ENCODE peak calls at places on chromosome X, in five cellular contexts. H is H9, N is IMR-90, D is neuronal stem cell, P is mesendoderm. O is an unnamed sample.

GRCh38 chrX:153864561-153865320 is 21.2 kb downstream of the L1CAM start:
- DNase-seq in H (no peak), N (no peak), D (no peak), P (no peak), O (no peak)

GRCh38 chrX:15989716-15990115 is 133.6 kb upstream of the GRPR start:
- DNase-seq in H (no peak), N (no peak), D (no peak), P (no peak), O (no peak)

GRCh38 chrX:49030283-49030682 is 12.9 kb downstream of the TFE3 start:
- DNase-seq in H (no peak), N (no peak), D (no peak), P (no peak), O (no peak)

GRCh38 chrX:68599256-68600152 is 48.0 kb upstream of the STARD8 start:
- DNase-seq in H (no peak), N (peak; percentile 4), D (no peak), P (no peak), O (peak; percentile 64)

GRCh38 chrX:76428243-76429130 is 977 bp downstream of the MAGEE1 start:
- DNase-seq in H (peak; percentile 44), N (no peak), D (no peak), P (peak; percentile 11), O (no peak)

GRCh38 chrX:55342533-55343501 is 78.1 kb upstream of the PAGE3 start:
- DNase-seq in H (peak; percentile 47), N (no peak), D (no peak), P (peak; percentile 27), O (peak; percentile 4)

GRCh38 chrX:46722742-46723568 is 36.0 kb downstream of the SLC9A7 start:
- DNase-seq in H (no peak), N (peak; percentile 21), D (no peak), P (no peak), O (no peak)

GRCh38 chrX:103550415-103551051 is 31.2 kb upstream of the RAB40A start:
- DNase-seq in H (no peak), N (no peak), D (no peak), P (no peak), O (no peak)

GRCh38 chrX:147838465-147839131 is 73.1 kb upstream of the FMR1 start:
- DNase-seq in H (no peak), N (no peak), D (no peak), P (peak; percentile 21), O (no peak)

GRCh38 chrX:55210931-55211677 is 9.0 kb upstream of the PAGE5 start:
- DNase-seq in H (no peak), N (no peak), D (no peak), P (no peak), O (no peak)

GRCh38 chrX:63657821-63658220 is 127.2 kb downstream of the ARHGEF9 start:
- DNase-seq in H (no peak), N (peak; percentile 78), D (no peak), P (peak; percentile 42), O (peak; percentile 46)

GRCh38 chrX:150542846-150543229 is 25.6 kb upstream of the MTM1 start:
- DNase-seq in H (no peak), N (no peak), D (no peak), P (no peak), O (no peak)

GRCh38 chrX:41723821-41724220 is at the start of gene GPR82:
- DNase-seq in H (no peak), N (no peak), D (no peak), P (no peak), O (no peak)

GRCh38 chrX:154333837-154334271 is 38.3 kb downstream of the TKTL1 start:
- DNase-seq in H (no peak), N (no peak), D (no peak), P (no peak), O (no peak)

GRCh38 chrX:134537179-134537945 is 77.4 kb downstream of the HPRT1 start:
- DNase-seq in H (no peak), N (peak; percentile 72), D (no peak), P (peak; percentile 74), O (peak; percentile 63)

GRCh38 chrX:136204571-136204970 is 46.6 kb downstream of the MAP7D3 start:
- DNase-seq in H (peak; percentile 38), N (peak; percentile 57), D (no peak), P (peak; percentile 64), O (peak; percentile 76)

GRCh38 chrX:133511041-133511440 is 95.8 kb upstream of the GPC4 start:
- DNase-seq in H (no peak), N (peak; percentile 7), D (no peak), P (no peak), O (no peak)

GRCh38 chrX:132404266-132404665 is 84.6 kb downstream of the MBNL3 start:
- DNase-seq in H (no peak), N (no peak), D (no peak), P (no peak), O (peak; percentile 57)

GRCh38 chrX:154546354-154547244 is at the start of gene G6PD:
- DNase-seq in H (peak; percentile 76), N (peak; percentile 35), D (peak; percentile 68), P (peak; percentile 68), O (peak; percentile 51)

GRCh38 chrX:139559383-139560042 is 29.0 kb downstream of the F9 start:
- DNase-seq in H (peak; percentile 39), N (peak; percentile 43), D (peak; percentile 45), P (peak; percentile 75), O (peak; percentile 20)

GRCh38 chrX:153769865-153770605 is 6.0 kb downstream of the PLXNB3 start:
- DNase-seq in H (peak; percentile 22), N (no peak), D (no peak), P (no peak), O (no peak)

GRCh38 chrX:12972239-12972638 is 2.7 kb upstream of the TMSB4X start:
- DNase-seq in H (no peak), N (no peak), D (no peak), P (no peak), O (no peak)
- H3K9ac ChIP-seq in H (no peak overlapping the region), N (no peak overlapping the region), D (no peak overlapping the region), P (no peak overlapping the region), O (no peak overlapping the region)

GRCh38 chrX:129524250-129524850 is 1.1 kb upstream of the SMARCA1 start:
- DNase-seq in H (no peak), N (no peak), D (no peak), P (no peak), O (no peak)

GRCh38 chrX:129520151-129520550 is 3.1 kb downstream of the SMARCA1 start:
- DNase-seq in H (no peak), N (no peak), D (no peak), P (no peak), O (no peak)

GRCh38 chrX:129525162-129525561 is 1.9 kb upstream of the SMARCA1 start:
- DNase-seq in H (no peak), N (no peak), D (no peak), P (no peak), O (no peak)

GRCh38 chrX:129522184-129523059 is 868 bp downstream of the SMARCA1 start:
- DNase-seq in H (peak; percentile 67), N (peak; percentile 54), D (peak; percentile 31), P (peak; percentile 61), O (peak; percentile 3)

DNA sequence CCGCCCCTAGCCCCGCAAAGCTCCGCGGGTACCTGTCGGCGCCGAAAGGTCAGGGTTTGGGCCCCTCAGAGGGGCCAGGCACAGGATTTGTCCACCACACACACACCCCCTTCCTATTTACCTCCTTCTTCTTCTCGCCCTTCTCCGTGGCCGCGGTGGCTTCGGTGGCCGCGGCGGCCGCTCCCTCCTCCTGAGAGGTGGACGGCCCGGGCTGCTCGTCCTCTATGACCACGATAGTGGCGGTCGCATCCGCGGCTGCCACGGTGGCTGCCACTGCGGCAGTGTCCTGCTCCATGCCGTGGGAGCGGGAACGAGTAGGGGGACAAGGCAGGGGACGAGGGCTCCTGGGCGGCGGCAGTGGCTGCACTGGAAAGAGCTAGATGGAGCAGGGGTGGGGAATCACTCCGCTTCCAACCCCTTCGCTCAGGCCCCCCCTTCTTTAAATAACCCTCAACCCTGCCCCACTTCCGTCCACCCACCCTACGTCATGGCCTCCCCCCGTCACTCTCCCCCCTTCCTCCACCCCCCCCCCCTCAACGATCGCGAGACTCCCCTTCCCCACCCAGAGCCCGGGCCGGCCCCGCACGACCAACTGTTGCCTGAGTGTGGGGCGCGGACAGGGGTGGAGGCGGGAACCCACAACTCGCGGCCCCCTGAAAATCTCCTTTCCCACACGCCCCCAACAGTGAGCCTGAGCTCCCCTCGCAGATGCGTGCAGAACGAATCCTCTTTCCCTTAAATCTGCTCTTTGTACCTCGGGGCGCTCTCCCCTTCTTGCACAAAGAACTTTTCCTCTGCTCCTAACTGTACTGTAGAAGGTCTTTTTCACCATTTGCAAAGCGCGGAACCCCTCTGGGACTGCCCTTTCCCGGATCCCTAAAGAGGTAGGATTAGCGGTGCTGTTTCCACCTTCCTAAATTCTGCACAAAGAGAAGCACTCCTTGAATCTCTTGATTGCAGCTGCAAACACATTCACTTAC is at the start of gene SMARCA1:
- DNase-seq in H (peak; percentile 63), N (peak; percentile 63), D (peak; percentile 46), P (peak; percentile 77), O (peak; percentile 23)
- H3K23ac ChIP-seq in H (no peak within 1 kb of the TSS), N (peak within 1 kb of the TSS; percentile 80), D (peak within 1 kb of the TSS; percentile 96), P (no peak within 1 kb of the TSS), O (no peak within 1 kb of the TSS)

GRCh38 chrX:80810365-80810978 is 795 bp upstream of the BRWD3 start:
- DNase-seq in H (no peak), N (no peak), D (no peak), P (peak; percentile 38), O (peak; percentile 35)

GRCh38 chrX:80808854-80809493 is 703 bp downstream of the BRWD3 start:
- DNase-seq in H (peak; percentile 36), N (no peak), D (peak; percentile 14), P (peak; percentile 53), O (peak; percentile 21)

GRCh38 chrX:80806557-80806956 is 3.1 kb downstream of the BRWD3 start:
- DNase-seq in H (no peak), N (no peak), D (no peak), P (no peak), O (no peak)

GRCh38 chrX:80808160-80808735 is 1.4 kb downstream of the BRWD3 start:
- DNase-seq in H (peak; percentile 54), N (peak; percentile 67), D (peak; percentile 51), P (peak; percentile 81), O (peak; percentile 84)

GRCh38 chrX:80807606-80808159 is 2.0 kb downstream of the BRWD3 start:
- DNase-seq in H (no peak), N (no peak), D (no peak), P (no peak), O (no peak)
- H3K9ac ChIP-seq in H (no peak overlapping the region), N (peak overlapping the region; percentile 80), D (no peak overlapping the region), P (peak overlapping the region; percentile 44), O (no peak overlapping the region)

DNA sequence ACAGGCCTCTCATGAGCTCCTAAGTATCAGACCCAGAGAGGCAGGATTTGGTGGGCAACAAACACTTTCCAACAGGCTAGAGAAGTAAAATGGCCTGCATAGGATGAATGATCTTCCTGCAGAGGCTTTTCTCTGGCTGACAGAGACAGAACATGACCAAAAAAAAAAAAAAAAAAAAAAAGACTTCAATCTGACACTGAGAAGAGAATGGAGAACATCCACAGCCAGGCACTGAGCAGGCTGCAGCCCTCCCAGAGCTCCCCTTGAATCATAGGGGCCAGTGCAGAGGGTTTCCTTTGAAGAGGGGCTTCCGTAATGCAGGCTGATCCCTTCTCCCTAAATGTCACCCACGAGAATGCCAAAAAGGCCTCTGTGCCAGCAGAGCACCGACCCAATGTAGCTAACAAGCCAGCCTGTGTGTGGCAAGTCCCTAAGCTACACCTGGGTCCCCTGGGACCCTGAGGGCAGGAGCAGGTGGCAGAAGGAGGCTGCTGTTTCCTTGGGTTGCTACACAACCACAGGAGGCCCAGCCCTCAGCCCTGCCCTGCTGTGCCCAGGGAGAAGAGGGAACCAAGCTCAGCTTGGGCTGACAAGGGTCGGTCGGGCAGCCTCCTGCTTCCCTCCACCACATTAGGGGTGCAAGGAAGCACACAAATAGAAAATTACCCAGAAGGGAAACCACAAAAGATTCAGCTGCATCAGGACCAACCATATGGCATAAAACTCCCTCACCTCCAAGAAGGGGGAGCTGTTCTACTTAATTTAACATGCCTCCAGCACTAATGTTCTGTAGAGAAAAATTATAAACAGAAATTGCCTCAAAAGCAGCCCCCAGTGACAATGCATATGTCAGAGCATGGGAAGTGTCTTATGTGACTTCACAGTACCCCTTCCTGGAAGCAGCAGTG is 55.5 kb downstream of the MAP7D2 start:
- DNase-seq in H (no peak), N (no peak), D (no peak), P (no peak), O (no peak)
- H3K23ac ChIP-seq in H (no peak overlapping the region), N (no peak overlapping the region), D (no peak overlapping the region), P (no peak overlapping the region), O (no peak overlapping the region)